ENCODE peak calls at places on chromosome 2, in four cellular contexts. U is aorta, W is cardiac muscle cell, A is left ventricle myocardium inferior. M is an unnamed sample.

GRCh38 chr2:2913601-2914120 is 464.0 kb downstream of the EIPR1 start:
- DNase-seq in A (no peak), W (no peak), U (no peak), M (no peak)

GRCh38 chr2:120589782-120590608 is 145.7 kb upstream of the GLI2 start:
- DNase-seq in A (no peak), U (no peak), W (no peak), M (no peak)

GRCh38 chr2:239278941-239279365 is 121.9 kb downstream of the HDAC4 start:
- DNase-seq in U (peak; percentile 59), W (no peak), A (no peak), M (no peak)

GRCh38 chr2:240435955-240436625 is 627 bp downstream of the GPC1 start:
- DNase-seq in A (no peak), W (peak; percentile 57), U (peak; percentile 82), M (no peak)

GRCh38 chr2:4937550-4937949 is 754.6 kb upstream of the SOX11 start:
- DNase-seq in W (peak; percentile 41), A (no peak), U (no peak), M (no peak)

GRCh38 chr2:101883860-101884259 is 107.9 kb upstream of the IL1R2 start:
- DNase-seq in U (no peak), W (peak; percentile 31), A (no peak), M (peak; percentile 56)

GRCh38 chr2:47536696-47537095 is 133.7 kb downstream of the MSH2 start:
- DNase-seq in A (no peak), U (no peak), W (no peak), M (no peak)

GRCh38 chr2:20689428-20690264 is 22.7 kb downstream of the GDF7 start:
- DNase-seq in U (no peak), W (no peak), A (no peak), M (no peak)

GRCh38 chr2:219273887-219274391 is 5.2 kb upstream of the DNAJB2 start:
- DNase-seq in U (peak; percentile 78), A (no peak), W (no peak), M (no peak)

GRCh38 chr2:148557844-148558436 is 86.6 kb upstream of the EPC2 start:
- DNase-seq in U (no peak), A (no peak), W (no peak), M (no peak)

GRCh38 chr2:241270531-241270930 is 44.9 kb downstream of the HDLBP start:
- DNase-seq in U (no peak), A (no peak), W (no peak), M (no peak)

GRCh38 chr2:182763311-182763912 is 47.4 kb downstream of the DNAJC10 start:
- DNase-seq in W (peak; percentile 90), U (no peak), A (no peak), M (peak; percentile 31)

GRCh38 chr2:1747065-1747941 is 3.0 kb upstream of the PXDN start:
- DNase-seq in A (no peak), U (peak; percentile 68), W (no peak), M (peak; percentile 13)

GRCh38 chr2:127611076-127611925 is 34.7 kb upstream of the GPR17 start:
- DNase-seq in U (peak; percentile 43), A (no peak), W (no peak), M (no peak)

GRCh38 chr2:241612156-241613017 is 24.6 kb downstream of the THAP4 start:
- DNase-seq in A (no peak), U (no peak), W (no peak), M (no peak)

GRCh38 chr2:130884503-130884902 is 47.8 kb downstream of the ARHGEF4 start:
- DNase-seq in U (peak; percentile 3), W (no peak), A (no peak), M (no peak)

GRCh38 chr2:205684871-205685313 is 2.6 kb downstream of the NRP2 start:
- DNase-seq in A (no peak), W (peak; percentile 40), U (no peak), M (no peak)

GRCh38 chr2:222859786-222860726 is 780 bp upstream of the ACSL3 start:
- DNase-seq in U (no peak), A (peak; percentile 51), W (peak; percentile 41), M (no peak)

GRCh38 chr2:148939271-148939670 is 64.2 kb downstream of the KIF5C start:
- DNase-seq in U (no peak), A (no peak), W (no peak), M (no peak)

GRCh38 chr2:47336259-47337238 is 66.4 kb upstream of the MSH2 start:
- DNase-seq in A (no peak), U (no peak), W (no peak), M (no peak)

GRCh38 chr2:10338242-10339188 is 35.8 kb downstream of the HPCAL1 start:
- DNase-seq in W (no peak), A (no peak), U (peak; percentile 30), M (no peak)

GRCh38 chr2:188963738-188964137 is 10.4 kb upstream of the COL3A1 start:
- DNase-seq in A (no peak), W (no peak), U (no peak), M (no peak)

GRCh38 chr2:45145073-45145899 is 136.0 kb upstream of the SIX2 start:
- DNase-seq in A (no peak), U (no peak), W (no peak), M (no peak)

GRCh38 chr2:46308629-46309028 is 11.4 kb downstream of the EPAS1 start:
- DNase-seq in U (no peak), A (no peak), W (no peak), M (no peak)

GRCh38 chr2:46310446-46310845 is 13.2 kb downstream of the EPAS1 start:
- DNase-seq in A (no peak), U (no peak), W (no peak), M (no peak)

GRCh38 chr2:46306988-46307655 is 9.9 kb downstream of the EPAS1 start:
- DNase-seq in W (peak; percentile 25), A (no peak), U (no peak), M (peak; percentile 40)

GRCh38 chr2:46308081-46308480 is 10.9 kb downstream of the EPAS1 start:
- DNase-seq in U (no peak), A (no peak), W (no peak), M (no peak)

DNA sequence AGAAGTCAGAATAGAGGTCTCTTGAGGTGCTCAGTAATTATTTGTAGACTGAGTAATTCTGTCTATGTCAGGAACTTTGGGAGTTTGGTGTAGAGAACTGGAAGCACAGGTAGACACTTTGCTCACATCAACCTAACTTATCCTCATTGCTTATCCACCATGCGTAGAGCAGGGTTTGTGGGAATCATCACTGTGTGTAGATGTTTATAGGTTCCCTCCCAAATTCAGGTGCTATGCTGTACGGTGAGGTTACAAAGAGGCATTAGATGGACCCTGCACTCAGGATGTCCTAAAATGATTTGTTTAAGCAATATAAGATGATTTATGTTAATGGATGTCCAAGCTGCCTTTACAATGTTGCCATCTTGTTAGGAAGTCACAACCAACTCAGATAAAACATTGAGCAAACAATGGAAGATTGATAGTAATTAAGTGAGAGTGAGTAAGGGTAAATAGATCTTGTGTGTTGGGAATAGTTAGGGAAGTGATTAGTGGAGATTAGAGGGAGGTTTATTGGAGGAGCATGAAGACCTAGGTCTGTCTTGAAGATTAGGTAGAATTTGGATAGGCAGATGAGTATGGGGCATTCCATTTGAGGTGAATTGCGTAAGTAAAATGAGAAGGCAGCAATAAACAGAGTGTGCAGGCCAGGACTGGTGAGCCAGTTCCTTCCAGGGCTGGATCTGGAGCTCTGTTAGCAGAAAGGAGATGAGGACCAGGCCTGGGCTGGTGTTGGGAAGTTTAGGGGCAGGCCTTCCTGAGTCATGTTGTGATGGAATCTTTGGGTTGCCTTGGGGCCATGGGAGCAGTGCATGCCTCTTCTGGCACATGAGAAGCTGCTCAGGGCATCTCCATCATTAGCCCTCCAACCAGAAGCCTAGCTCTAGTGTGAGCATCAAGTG is 12.1 kb downstream of the EPAS1 start:
- DNase-seq in U (no peak), W (no peak), A (no peak), M (no peak)
- H3K4me1 ChIP-seq in U (peaks cover 19% of the 10 kb centered on the region), W (peaks cover 13% of the 10 kb centered on the region), A (peaks cover 100% of the 10 kb centered on the region), M (peaks cover 35% of the 10 kb centered on the region)

DNA sequence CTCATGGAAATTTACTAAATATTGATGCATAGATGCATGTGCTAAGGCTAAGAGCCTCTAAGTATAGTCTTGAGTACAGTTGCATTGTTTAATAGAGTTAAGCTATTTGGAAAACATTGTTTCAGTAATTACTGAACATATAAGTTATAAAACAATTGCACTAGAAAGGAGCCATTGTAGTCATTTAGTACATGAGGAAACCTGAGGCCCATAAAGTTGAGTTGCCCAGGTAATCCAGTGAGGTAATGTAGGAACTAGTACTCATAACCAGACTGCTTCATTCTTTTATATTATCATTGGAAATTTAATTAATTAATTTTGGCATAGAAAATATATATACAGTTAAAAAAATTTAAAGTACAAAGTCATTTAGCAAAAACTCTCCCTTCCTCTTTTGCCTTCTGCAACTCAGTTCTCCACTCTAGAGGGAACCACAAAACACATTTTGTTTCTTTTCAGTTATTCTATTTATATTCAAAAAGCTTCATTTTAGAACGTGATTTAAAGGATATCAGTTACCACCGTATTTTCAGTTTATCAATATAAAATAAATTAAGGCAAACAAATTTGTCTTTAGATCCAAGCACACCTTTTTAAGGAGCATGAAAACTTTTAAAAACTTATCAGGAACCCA is 27.8 kb upstream of the TBR1 start:
- DNase-seq in A (no peak), U (no peak), W (no peak), M (no peak)
- H3K36me3 ChIP-seq in A (peaks cover 7% of the 10 kb centered on the region), U (no peaks in the 10 kb centered on the region), W (no peaks in the 10 kb centered on the region), M (no peaks in the 10 kb centered on the region)

GRCh38 chr2:69164379-69164778 is 151.4 kb downstream of the ANTXR1 start:
- DNase-seq in U (no peak), W (peak; percentile 44), A (no peak), M (no peak)

GRCh38 chr2:69159988-69160387 is 147.0 kb downstream of the ANTXR1 start:
- DNase-seq in A (no peak), W (no peak), U (no peak), M (peak; percentile 66)

GRCh38 chr2:69163109-69163508 is 150.1 kb downstream of the ANTXR1 start:
- DNase-seq in W (no peak), A (no peak), U (no peak), M (no peak)

GRCh38 chr2:69163556-69163955 is 150.6 kb downstream of the ANTXR1 start:
- DNase-seq in A (no peak), U (no peak), W (no peak), M (no peak)

DNA sequence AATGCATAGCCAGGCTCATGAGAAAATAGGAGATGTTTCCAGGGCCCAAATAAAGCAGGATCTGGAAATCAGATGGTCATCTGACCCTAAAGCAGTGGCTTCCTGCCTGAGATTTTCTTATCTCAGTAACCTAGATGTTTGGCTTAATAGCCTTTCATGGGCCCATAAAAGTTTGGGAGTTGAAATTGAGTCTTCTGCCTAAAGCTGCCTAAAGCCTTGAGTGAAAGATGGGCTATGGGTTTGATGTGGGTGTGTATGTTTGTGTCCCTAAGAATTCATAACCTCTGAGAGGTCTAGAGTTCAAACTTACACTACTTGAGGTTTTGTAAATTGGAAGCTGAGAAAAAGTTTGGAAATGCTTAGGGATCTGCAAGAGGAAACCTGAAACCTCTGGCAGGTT is 149.1 kb downstream of the ANTXR1 start:
- DNase-seq in U (no peak), W (no peak), A (no peak), M (no peak)
- H3K4me1 ChIP-seq in U (peaks cover 2% of the 10 kb centered on the region), W (peaks cover 37% of the 10 kb centered on the region), A (peaks cover 63% of the 10 kb centered on the region), M (peaks cover 6% of the 10 kb centered on the region)

DNA sequence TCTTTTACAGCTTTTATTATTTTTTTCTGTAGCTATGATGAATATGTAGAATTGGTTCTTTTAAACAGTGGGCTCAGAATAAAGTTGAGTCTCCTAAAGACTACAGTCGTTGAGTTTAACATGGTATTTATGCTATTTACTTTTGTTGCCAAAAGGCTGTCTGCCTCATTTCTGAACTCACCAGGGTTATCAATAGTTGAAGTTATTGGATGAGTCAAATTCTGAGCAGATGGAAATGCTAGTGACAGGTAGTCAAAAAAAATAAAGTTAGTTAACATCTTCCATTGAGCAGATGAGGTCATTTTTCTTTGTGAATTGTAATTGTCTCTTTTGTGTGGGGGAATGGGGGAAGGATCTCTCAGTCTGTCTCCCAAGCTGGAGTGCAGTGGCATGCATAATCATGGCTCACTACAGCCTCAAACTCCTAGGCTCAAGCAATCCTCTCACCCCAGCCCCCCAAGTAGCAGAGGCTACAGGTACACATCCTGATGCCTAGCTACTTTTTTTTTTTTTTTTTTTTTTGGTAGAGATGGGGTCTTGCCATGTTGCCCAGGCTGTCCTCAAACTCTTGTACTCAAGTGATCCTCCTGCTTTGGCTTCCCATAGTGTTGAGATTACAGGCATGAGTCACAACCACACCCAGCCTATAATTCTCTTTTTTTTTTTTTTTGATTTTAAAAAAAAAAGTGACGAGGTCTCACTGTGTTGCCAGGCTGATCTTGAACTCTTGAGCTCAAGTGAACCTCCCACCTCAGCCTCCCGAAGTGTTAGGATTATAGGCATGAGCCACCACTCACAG is 8.9 kb downstream of the PAPOLG start:
- DNase-seq in U (no peak), W (no peak), A (no peak), M (no peak)
- H3K36me3 ChIP-seq in U (peaks cover 3% of the 10 kb centered on the region), W (peaks cover 73% of the 10 kb centered on the region), A (peaks cover 96% of the 10 kb centered on the region), M (peaks cover 3% of the 10 kb centered on the region)

M was measured in mucosa of descending colon.